ENCODE peak calls at places on chromosomes 11 and 22, in six cellular contexts. W, Z, Y, T, M and H are unnamed samples.

GRCh38 chr22:46635756-46636155 is 15.6 kb downstream of the GRAMD4 start:
- DNase-seq in W (no peak), Z (no peak), Y (no peak), T (no peak), M (no peak), H (no peak)

GRCh38 chr11:995752-996420 is 40.6 kb downstream of the MUC6 start:
- DNase-seq in W (no peak), Z (no peak), Y (no peak), T (peak), M (peak), H (no peak)

GRCh38 chr11:100739636-100740035 is 52.5 kb downstream of the ARHGAP42 start:
- DNase-seq in W (peak), Z (peak), Y (peak), T (no peak), M (no peak), H (no peak)

GRCh38 chr22:32564170-32565001 is 89.8 kb downstream of the FBXO7 start:
- DNase-seq in W (peak), Z (no peak), Y (peak), T (no peak), M (no peak), H (no peak)

GRCh38 chr11:115930886-115931537 is 426.8 kb upstream of the CADM1 start:
- DNase-seq in W (no peak), Z (no peak), Y (no peak), T (no peak), M (no peak), H (no peak)

GRCh38 chr11:63520606-63521170 is 14.8 kb downstream of the LGALS12 start:
- DNase-seq in W (peak), Z (no peak), Y (no peak), T (no peak), M (no peak), H (no peak)

GRCh38 chr11:5004429-5005274 is 10.0 kb downstream of the OR51L1 start:
- DNase-seq in W (peak), Z (peak), Y (peak), T (no peak), M (peak), H (peak)

GRCh38 chr11:115741376-115741775 is 237.2 kb upstream of the CADM1 start:
- DNase-seq in W (no peak), Z (no peak), Y (no peak), T (no peak), M (no peak), H (no peak)

GRCh38 chr11:133520707-133521106 is 11.6 kb downstream of the OPCML start:
- DNase-seq in W (no peak), Z (peak), Y (peak), T (no peak), M (no peak), H (no peak)

GRCh38 chr11:119315139-119316016 is 1.6 kb downstream of the MCAM start:
- DNase-seq in W (no peak), Z (no peak), Y (no peak), T (no peak), M (peak), H (no peak)

GRCh38 chr11:1513326-1514296 is 27.0 kb upstream of the MOB2 start:
- DNase-seq in W (no peak), Z (no peak), Y (no peak), T (no peak), M (no peak), H (no peak)

GRCh38 chr11:10993640-10994039 is 135.8 kb upstream of the ZBED5 start:
- DNase-seq in W (no peak), Z (no peak), Y (no peak), T (no peak), M (no peak), H (no peak)

GRCh38 chr11:34213366-34213765 is 107.9 kb downstream of the NAT10 start:
- DNase-seq in W (peak), Z (no peak), Y (peak), T (no peak), M (no peak), H (no peak)

GRCh38 chr11:34218067-34218466 is 112.6 kb downstream of the NAT10 start:
- DNase-seq in W (no peak), Z (no peak), Y (no peak), T (no peak), M (no peak), H (no peak)

GRCh38 chr11:34219279-34219678 is 113.8 kb downstream of the NAT10 start:
- DNase-seq in W (no peak), Z (no peak), Y (no peak), T (no peak), M (no peak), H (no peak)

GRCh38 chr11:34215806-34216453 is 110.5 kb downstream of the NAT10 start:
- DNase-seq in W (peak), Z (no peak), Y (no peak), T (no peak), M (no peak), H (no peak)

DNA sequence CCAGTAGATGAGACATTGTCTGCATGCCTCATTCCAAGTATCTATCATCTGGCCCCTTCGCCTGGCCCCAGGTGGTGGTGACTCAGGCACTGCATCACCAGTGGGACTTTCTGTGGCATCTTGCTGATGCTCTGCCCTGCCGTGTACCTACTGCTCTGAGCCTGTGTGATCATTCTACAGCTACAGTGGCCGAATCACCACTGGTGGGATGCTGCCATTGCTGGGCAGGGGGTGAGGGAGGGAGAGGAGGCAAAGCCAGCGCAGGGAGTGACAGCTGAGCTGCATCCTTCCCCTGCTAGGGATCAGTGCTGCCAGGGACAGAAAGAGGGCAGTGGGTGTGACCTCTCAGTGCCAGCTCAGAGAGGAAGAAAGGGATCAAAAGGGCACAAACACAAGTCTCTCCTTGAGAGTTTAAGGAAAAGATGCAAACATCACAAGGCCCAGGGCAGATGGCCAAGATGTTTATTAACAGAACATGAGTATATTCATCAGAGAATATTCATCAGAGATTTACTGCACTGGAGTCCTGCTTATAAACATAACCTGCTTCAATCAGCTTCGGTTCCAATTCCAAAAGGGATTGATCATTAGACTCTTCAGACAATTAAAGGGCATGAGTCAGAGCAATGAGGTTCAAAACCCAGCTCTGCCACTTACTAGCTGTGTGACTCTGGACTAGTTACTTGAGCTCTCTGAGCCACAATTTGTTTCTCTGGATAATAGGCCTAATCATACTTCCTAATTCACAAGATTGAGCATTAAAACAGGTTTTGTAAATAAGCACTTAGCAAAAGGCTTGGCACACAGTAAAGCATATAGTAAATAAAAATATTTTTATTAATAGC is 109.8 kb downstream of the NAT10 start:
- DNase-seq in W (peak), Z (no peak), Y (peak), T (no peak), M (no peak), H (no peak)
- TF ChIP-seq BHLHE40 in W (no peak), Z (no peak), Y (no peak), T (no peak), M (no peak), H (no peak)

DNA sequence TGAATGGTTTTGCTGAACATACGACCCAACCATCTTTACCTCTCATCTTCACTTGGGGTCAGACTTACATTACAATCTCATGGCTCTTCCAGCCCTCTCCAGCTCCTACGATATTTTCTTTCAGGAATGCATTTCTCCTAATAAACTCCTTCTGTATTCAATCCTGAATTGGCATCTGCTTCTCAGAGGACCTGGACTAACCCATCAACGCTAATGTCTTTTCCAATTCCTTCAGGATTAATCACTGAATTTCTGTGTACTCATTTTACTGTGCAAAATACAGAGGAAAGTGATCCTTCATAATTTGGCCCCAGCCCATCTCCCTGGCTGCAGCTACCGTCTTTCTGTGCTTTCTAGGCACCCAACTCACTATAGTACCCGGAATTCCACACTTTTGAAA is 239.2 kb downstream of the METTL15 start:
- DNase-seq in W (no peak), Z (no peak), Y (no peak), T (no peak), M (no peak), H (no peak)
- TF ChIP-seq BHLHE40 in W (no peak), Z (no peak), Y (no peak), T (no peak), M (no peak), H (no peak)

GRCh38 chr11:95661159-95661558 is 128.4 kb downstream of the FAM76B start:
- DNase-seq in W (peak), Z (no peak), Y (no peak), T (no peak), M (no peak), H (no peak)

GRCh38 chr11:95653099-95653498 is 136.5 kb downstream of the FAM76B start:
- DNase-seq in W (no peak), Z (no peak), Y (no peak), T (no peak), M (no peak), H (no peak)

GRCh38 chr11:95660038-95660437 is 129.5 kb downstream of the FAM76B start:
- DNase-seq in W (no peak), Z (no peak), Y (no peak), T (no peak), M (no peak), H (no peak)

GRCh38 chr11:95655544-95655943 is 134.0 kb downstream of the FAM76B start:
- DNase-seq in W (no peak), Z (no peak), Y (no peak), T (no peak), M (no peak), H (no peak)

GRCh38 chr11:95659088-95659487 is 130.5 kb downstream of the FAM76B start:
- DNase-seq in W (peak), Z (no peak), Y (no peak), T (no peak), M (no peak), H (no peak)
- TF ChIP-seq BHLHE40 in W (no peak), Z (no peak), Y (no peak), T (no peak), M (no peak), H (no peak)

GRCh38 chr11:28259177-28259843 is 151.1 kb downstream of the METTL15 start:
- DNase-seq in W (no peak), Z (no peak), Y (no peak), T (no peak), M (no peak), H (no peak)
- TF ChIP-seq BHLHE40 in W (no peak), Z (no peak), Y (no peak), T (no peak), M (no peak), H (no peak)